ENCODE peak calls at places on chromosomes 11 and 22, in four cellular contexts. One of them, this sample, is unnamed.

GRCh38 chr22:28817919-28818859 is 17.8 kb upstream of the XBP1 start:
- DNase-seq in iris pigment epithelial cell: no peak
- DNase-seq in AG04450: no peak
- DNase-seq in hypothalamus: no peak
- DNase-seq in this sample: no peak

GRCh38 chr22:35064664-35065063 is 1.3 kb upstream of the ISX start:
- DNase-seq in iris pigment epithelial cell: no peak
- DNase-seq in AG04450: no peak
- DNase-seq in hypothalamus: no peak
- DNase-seq in this sample: no peak

GRCh38 chr11:8744423-8744822 is 61.8 kb downstream of the RPL27A start:
- DNase-seq in iris pigment epithelial cell: no peak
- DNase-seq in AG04450: no peak
- DNase-seq in hypothalamus: no peak
- DNase-seq in this sample: peak; percentile 44

GRCh38 chr22:50318698-50319411 is 8.0 kb downstream of the DENND6B start:
- DNase-seq in iris pigment epithelial cell: no peak
- DNase-seq in AG04450: no peak
- DNase-seq in hypothalamus: no peak
- DNase-seq in this sample: no peak

GRCh38 chr11:31821779-31822574 is 10.9 kb upstream of the PAX6 start:
- DNase-seq in iris pigment epithelial cell: no peak
- DNase-seq in AG04450: no peak
- DNase-seq in hypothalamus: no peak
- DNase-seq in this sample: no peak

GRCh38 chr11:11750479-11750878 is 91.3 kb upstream of the USP47 start:
- DNase-seq in iris pigment epithelial cell: no peak
- DNase-seq in AG04450: no peak
- DNase-seq in hypothalamus: no peak
- DNase-seq in this sample: no peak

GRCh38 chr11:3707176-3707575 is 36.0 kb upstream of the CHRNA10 start:
- DNase-seq in iris pigment epithelial cell: no peak
- DNase-seq in AG04450: no peak
- DNase-seq in hypothalamus: no peak
- DNase-seq in this sample: no peak

GRCh38 chr11:94602430-94603372 is 35.5 kb downstream of the PIWIL4 start:
- DNase-seq in iris pigment epithelial cell: peak; percentile 91
- DNase-seq in AG04450: peak; percentile 81
- DNase-seq in hypothalamus: peak; percentile 69
- DNase-seq in this sample: peak; percentile 67

GRCh38 chr11:10443152-10443551 is 11.9 kb upstream of the AMPD3 start:
- DNase-seq in iris pigment epithelial cell: no peak
- DNase-seq in AG04450: no peak
- DNase-seq in hypothalamus: no peak
- DNase-seq in this sample: no peak

GRCh38 chr11:74154621-74155281 is 16.1 kb downstream of the C2CD3 start:
- DNase-seq in iris pigment epithelial cell: peak; percentile 46
- DNase-seq in AG04450: no peak
- DNase-seq in hypothalamus: no peak
- DNase-seq in this sample: peak; percentile 60

GRCh38 chr11:111336582-111337256 is 38.4 kb downstream of the POU2AF3 start:
- DNase-seq in iris pigment epithelial cell: peak; percentile 58
- DNase-seq in AG04450: no peak
- DNase-seq in hypothalamus: no peak
- DNase-seq in this sample: peak; percentile 82

GRCh38 chr11:70405679-70406395 is 7.5 kb downstream of the CTTN start:
- DNase-seq in iris pigment epithelial cell: no peak
- DNase-seq in AG04450: no peak
- DNase-seq in hypothalamus: no peak
- DNase-seq in this sample: no peak

GRCh38 chr11:2578934-2579280 is 120.9 kb downstream of the KCNQ1OT1 start:
- DNase-seq in iris pigment epithelial cell: no peak
- DNase-seq in AG04450: no peak
- DNase-seq in hypothalamus: no peak
- DNase-seq in this sample: no peak

GRCh38 chr11:15903246-15903645 is 453.1 kb downstream of the SOX6 start:
- DNase-seq in iris pigment epithelial cell: no peak
- DNase-seq in AG04450: no peak
- DNase-seq in hypothalamus: no peak
- DNase-seq in this sample: no peak

GRCh38 chr22:47967841-47968240 is 1205.4 kb downstream of the TBC1D22A start:
- DNase-seq in iris pigment epithelial cell: no peak
- DNase-seq in AG04450: no peak
- DNase-seq in hypothalamus: no peak
- DNase-seq in this sample: no peak

GRCh38 chr11:32255876-32256275 is 165.0 kb downstream of the RCN1 start:
- DNase-seq in iris pigment epithelial cell: no peak
- DNase-seq in AG04450: no peak
- DNase-seq in hypothalamus: no peak
- DNase-seq in this sample: no peak

GRCh38 chr11:128830290-128830813 is 36.7 kb downstream of the KCNJ1 start:
- DNase-seq in iris pigment epithelial cell: no peak
- DNase-seq in AG04450: no peak
- DNase-seq in hypothalamus: no peak
- DNase-seq in this sample: no peak

GRCh38 chr11:61021661-61022212 is 50.3 kb downstream of the CD6 start:
- DNase-seq in iris pigment epithelial cell: no peak
- DNase-seq in AG04450: no peak
- DNase-seq in hypothalamus: no peak
- DNase-seq in this sample: no peak